ENCODE peak calls at places on chromosomes 1 and 21, in seven cellular contexts. W, O, U, N, G, T and E are unnamed samples.

GRCh38 chr21:41675574-41675973 is 91.3 kb downstream of the RIPK4 start:
- DNase-seq in W (no peak), O (no peak), U (no peak), N (no peak), G (no peak), T (no peak), E (no peak)

GRCh38 chr21:44704636-44705001 is 6.8 kb downstream of the TSPEAR start:
- DNase-seq in W (no peak), O (no peak), U (no peak), N (no peak), G (peak; percentile 8), T (no peak), E (no peak)

GRCh38 chr1:107047602-107048001 is 8.9 kb upstream of the PRMT6 start:
- DNase-seq in W (no peak), O (no peak), U (no peak), N (no peak), G (no peak), T (no peak), E (no peak)

GRCh38 chr1:27602510-27603319 is 1.2 kb downstream of the AHDC1 start:
- DNase-seq in W (peak; percentile 41), O (peak; percentile 58), U (peak; percentile 88), N (no peak), G (peak; percentile 78), T (peak; percentile 47), E (peak; percentile 75)

GRCh38 chr1:27637052-27637451 is 2.1 kb upstream of the FGR start:
- DNase-seq in W (no peak), O (no peak), U (no peak), N (no peak), G (peak; percentile 68), T (no peak), E (no peak)

GRCh38 chr1:44283524-44284173 is 70.4 kb downstream of the DMAP1 start:
- DNase-seq in W (no peak), O (no peak), U (no peak), N (no peak), G (no peak), T (peak; percentile 94), E (no peak)

GRCh38 chr1:186518395-186518794 is 57.5 kb upstream of the PDC start:
- DNase-seq in W (no peak), O (no peak), U (no peak), N (no peak), G (no peak), T (no peak), E (no peak)

GRCh38 chr21:45043541-45044020 is 30.8 kb upstream of the ADARB1 start:
- DNase-seq in W (no peak), O (no peak), U (no peak), N (no peak), G (no peak), T (no peak), E (no peak)

GRCh38 chr1:31531177-31532000 is 44.9 kb upstream of the TINAGL1 start:
- DNase-seq in W (no peak), O (no peak), U (no peak), N (peak; percentile 45), G (no peak), T (no peak), E (no peak)

GRCh38 chr1:212467843-212468482 is 35.2 kb downstream of the NENF start:
- DNase-seq in W (no peak), O (no peak), U (no peak), N (no peak), G (peak; percentile 54), T (peak; percentile 13), E (no peak)

GRCh38 chr1:116455509-116455908 is 82.5 kb downstream of the ATP1A1 start:
- DNase-seq in W (no peak), O (no peak), U (no peak), N (no peak), G (no peak), T (no peak), E (no peak)

GRCh38 chr1:39722495-39722894 is 16.2 kb upstream of the PPIE start:
- DNase-seq in W (no peak), O (no peak), U (no peak), N (no peak), G (no peak), T (no peak), E (no peak)

GRCh38 chr1:205590457-205590768 is 41.4 kb downstream of the ELK4 start:
- DNase-seq in W (no peak), O (no peak), U (no peak), N (no peak), G (no peak), T (no peak), E (no peak)

GRCh38 chr1:184393924-184394323 is 7.1 kb downstream of the C1orf21 start:
- DNase-seq in W (no peak), O (no peak), U (no peak), N (no peak), G (no peak), T (no peak), E (no peak)